ENCODE peak calls at places on chromosome 1, in seven cellular contexts. M is left ventricle myocardium superior; X is T47D; I is stimulated activated naive B cell treated with anti-CD40 and anti-IgM and Interleukin-4, amounts not matched to agents 10 μg/mL and 1 μg/mL and 100 μg/mL, for 72 hours; E is NCI-H2107; N is epithelial cell of esophagus; S is ureter. Y is an unnamed sample.

GRCh38 chr1:9996624-9997582 is at the start of gene RBP7:
- DNase-seq in M (peak; percentile 56), X (peak; percentile 22), I (no peak), E (no peak), N (no peak), S (no peak), Y (peak; percentile 20)

GRCh38 chr1:165364432-165365133 is 8.1 kb upstream of the LMX1A start:
- DNase-seq in M (peak; percentile 66), X (no peak), I (no peak), E (no peak), N (peak; percentile 74), S (no peak), Y (peak; percentile 81)

GRCh38 chr1:219247441-219247840 is 73.8 kb downstream of the LYPLAL1 start:
- DNase-seq in M (no peak), X (no peak), I (no peak), E (no peak), N (no peak), S (no peak), Y (no peak)

GRCh38 chr1:18241932-18242331 is 134.3 kb downstream of the IGSF21 start:
- DNase-seq in M (no peak), X (no peak), I (no peak), E (peak; percentile 49), N (no peak), S (no peak), Y (no peak)

GRCh38 chr1:227892930-227893695 is 54.6 kb downstream of the WNT9A start:
- DNase-seq in M (no peak), X (no peak), I (peak; percentile 0), E (no peak), N (no peak), S (peak; percentile 34), Y (no peak)

GRCh38 chr1:76705560-76705959 is 161.7 kb upstream of the ST6GALNAC5 start:
- DNase-seq in M (no peak), X (no peak), I (no peak), E (no peak), N (no peak), S (no peak), Y (no peak)

GRCh38 chr1:71593523-71593922 is 512.7 kb upstream of the ZRANB2 start:
- DNase-seq in M (no peak), X (peak; percentile 49), I (no peak), E (no peak), N (no peak), S (no peak), Y (no peak)

GRCh38 chr1:160256396-160257046 is 5.8 kb downstream of the DCAF8 start:
- DNase-seq in M (no peak), X (no peak), I (no peak), E (no peak), N (peak; percentile 76), S (no peak), Y (peak; percentile 70)

Y was measured in RWPE1.